ENCODE peak calls at places on chromosomes 4 and X, in seven cellular contexts. D is mesendoderm, T is trophoblast cell, V is neuronal stem cell, W is H9, S is mesenchymal stem cell, G is IMR-90. F is an unnamed sample.

GRCh38 chr4:82758701-82759685 is 39.6 kb downstream of the SCD5 start:
- DNase-seq in D (no peak), T (no peak), V (no peak), W (no peak), S (no peak), G (no peak), F (no peak)

GRCh38 chr4:111228874-111229273 is 606.0 kb upstream of the PITX2 start:
- DNase-seq in D (no peak), T (no peak), V (no peak), W (no peak), S (peak; percentile 16), G (peak; percentile 75), F (no peak)

GRCh38 chr4:153153339-153153851 is 50.8 kb upstream of the TRIM2 start:
- DNase-seq in D (peak; percentile 90), T (no peak), V (no peak), W (peak; percentile 75), S (peak; percentile 56), G (peak; percentile 7), F (peak; percentile 77)

GRCh38 chr4:151951727-151952078 is 190.9 kb upstream of the GATB start:
- DNase-seq in D (no peak), T (no peak), V (no peak), W (no peak), S (no peak), G (no peak), F (no peak)

GRCh38 chrX:38233891-38234807 is 13.5 kb upstream of the SRPX start:
- DNase-seq in D (peak; percentile 76), T (peak; percentile 40), V (no peak), W (no peak), S (peak; percentile 67), G (peak; percentile 73), F (no peak)

GRCh38 chrX:38929966-38930421 is 128.7 kb downstream of the MID1IP1 start:
- DNase-seq in D (no peak), T (no peak), V (no peak), W (no peak), S (peak; percentile 60), G (peak; percentile 87), F (no peak)

GRCh38 chr4:185874516-185875230 is 62.7 kb upstream of the SORBS2 start:
- DNase-seq in D (no peak), T (no peak), V (no peak), W (no peak), S (peak; percentile 64), G (peak; percentile 81), F (no peak)

GRCh38 chr4:155514628-155515027 is 137.9 kb upstream of the MAP9 start:
- DNase-seq in D (no peak), T (no peak), V (no peak), W (no peak), S (no peak), G (no peak), F (no peak)

GRCh38 chr4:184408021-184408710 is 66.2 kb downstream of the IRF2 start:
- DNase-seq in D (no peak), T (no peak), V (no peak), W (no peak), S (peak; percentile 50), G (peak; percentile 92), F (no peak)

GRCh38 chr4:78599931-78600375 is 48.4 kb downstream of the ANXA3 start:
- DNase-seq in D (no peak), T (no peak), V (no peak), W (no peak), S (no peak), G (no peak), F (no peak)

GRCh38 chr4:141977433-141977832 is 341.1 kb downstream of the IL15 start:
- DNase-seq in D (no peak), T (no peak), V (no peak), W (no peak), S (no peak), G (no peak), F (no peak)

GRCh38 chrX:23904096-23904495 is 3.6 kb downstream of the APOO start:
- DNase-seq in D (peak; percentile 81), T (no peak), V (no peak), W (peak; percentile 39), S (peak; percentile 48), G (peak; percentile 40), F (no peak)

GRCh38 chr4:2811830-2812599 is 19.1 kb downstream of the SH3BP2 start:
- DNase-seq in D (peak; percentile 76), T (no peak), V (no peak), W (peak; percentile 68), S (peak; percentile 74), G (peak; percentile 65), F (no peak)

GRCh38 chrX:119502727-119503483 is 34.7 kb downstream of the SLC25A5 start:
- DNase-seq in D (no peak), T (no peak), V (no peak), W (peak; percentile 32), S (peak; percentile 14), G (peak; percentile 38), F (no peak)

GRCh38 chr4:76689079-76689817 is 208.7 kb downstream of the SOWAHB start:
- DNase-seq in D (peak; percentile 84), T (peak; percentile 43), V (peak; percentile 63), W (peak; percentile 82), S (peak; percentile 47), G (peak; percentile 28), F (peak; percentile 78)

GRCh38 chr4:104531390-104531789 is 36.7 kb upstream of the CXXC4 start:
- DNase-seq in D (peak; percentile 3), T (no peak), V (no peak), W (no peak), S (peak; percentile 12), G (no peak), F (no peak)

GRCh38 chr4:156169011-156169410 is 215.3 kb upstream of the CTSO start:
- DNase-seq in D (peak; percentile 83), T (peak; percentile 97), V (peak; percentile 41), W (peak; percentile 40), S (peak; percentile 68), G (peak; percentile 95), F (peak; percentile 46)

GRCh38 chr4:126738527-126738923 is 894.2 kb upstream of the INTU start:
- DNase-seq in D (no peak), T (no peak), V (no peak), W (no peak), S (no peak), G (no peak), F (no peak)

GRCh38 chrX:153926863-153927685 is 1.0 kb upstream of the ARHGAP4 start:
- DNase-seq in D (no peak), T (no peak), V (no peak), W (peak; percentile 61), S (peak; percentile 55), G (peak; percentile 10), F (no peak)

GRCh38 chrX:30577362-30577961 is at the start of gene TASL:
- DNase-seq in D (no peak), T (no peak), V (no peak), W (no peak), S (no peak), G (no peak), F (no peak)

GRCh38 chr4:186920486-186920885 is 196.8 kb upstream of the FAT1 start:
- DNase-seq in D (no peak), T (no peak), V (no peak), W (no peak), S (peak; percentile 69), G (peak; percentile 80), F (no peak)

GRCh38 chr4:185265942-185266341 is 56.5 kb downstream of the SNX25 start:
- DNase-seq in D (peak; percentile 86), T (no peak), V (no peak), W (no peak), S (peak; percentile 74), G (peak; percentile 82), F (no peak)

GRCh38 chr4:102440498-102440897 is 60.7 kb upstream of the NFKB1 start:
- DNase-seq in D (no peak), T (no peak), V (no peak), W (no peak), S (no peak), G (no peak), F (no peak)

GRCh38 chr4:183146478-183146877 is 47.4 kb downstream of the WWC2 start:
- DNase-seq in D (no peak), T (no peak), V (no peak), W (no peak), S (no peak), G (no peak), F (no peak)

GRCh38 chrX:20412871-20413486 is 146.3 kb upstream of the RPS6KA3 start:
- DNase-seq in D (no peak), T (no peak), V (no peak), W (no peak), S (no peak), G (no peak), F (no peak)

GRCh38 chrX:153445106-153445855 is 575 bp downstream of the TREX2 start:
- DNase-seq in D (no peak), T (no peak), V (no peak), W (no peak), S (no peak), G (no peak), F (no peak)

GRCh38 chr4:152586668-152587067 is 50.8 kb upstream of the FBXW7 start:
- DNase-seq in D (no peak), T (no peak), V (no peak), W (no peak), S (no peak), G (no peak), F (no peak)

DNA sequence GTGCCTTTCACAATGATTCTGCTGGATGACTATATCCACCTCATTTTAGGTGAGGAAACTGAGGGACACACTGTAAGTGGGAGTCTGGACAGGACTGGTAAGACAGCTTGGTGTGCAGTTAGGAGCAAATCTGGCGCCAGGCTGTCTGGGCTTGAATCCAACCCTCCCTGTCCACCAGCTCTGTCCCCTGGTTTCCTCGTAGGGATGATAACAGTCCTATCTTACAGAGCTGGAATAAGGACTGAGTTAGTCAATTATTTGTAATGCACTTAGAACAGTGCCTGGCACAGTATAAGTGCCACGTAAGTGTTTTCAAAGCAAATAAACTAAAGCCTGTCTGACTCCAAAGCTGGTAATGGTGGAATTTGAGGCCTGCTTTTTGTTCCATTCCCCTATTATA is 101.9 kb downstream of the UCHL1 start:
- DNase-seq in D (no peak), T (no peak), V (no peak), W (no peak), S (peak; percentile 24), G (no peak), F (no peak)
- H4K8ac ChIP-seq in D (no peak overlapping the region), T (no peak overlapping the region), V (no peak overlapping the region), W (no peak overlapping the region), S (no peak overlapping the region), G (no peak overlapping the region), F (no peak overlapping the region)

DNA sequence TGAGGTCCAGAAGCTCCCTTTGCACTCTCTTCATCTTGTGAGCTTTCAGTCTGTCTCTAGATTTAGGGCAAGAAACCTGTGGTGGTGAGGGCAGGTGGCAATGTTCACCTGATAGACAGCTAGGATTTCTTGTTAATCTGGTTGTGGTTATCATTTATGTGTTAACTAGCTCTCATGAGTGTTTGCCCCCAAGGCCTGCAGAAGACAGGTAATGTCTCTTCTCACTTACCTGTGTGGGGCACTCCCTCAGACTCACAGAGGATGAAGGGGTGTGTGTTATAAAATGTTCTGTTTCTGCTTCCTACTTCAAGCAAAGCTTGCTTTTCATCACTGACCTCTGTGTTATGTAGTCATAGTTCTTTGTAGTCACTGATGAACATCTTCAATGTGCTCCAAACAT is 17.8 kb downstream of the EGF start:
- DNase-seq in D (no peak), T (no peak), V (no peak), W (no peak), S (no peak), G (no peak), F (no peak)
- H4K8ac ChIP-seq in D (peak overlapping the region; percentile 57), T (no peak overlapping the region), V (no peak overlapping the region), W (no peak overlapping the region), S (no peak overlapping the region), G (no peak overlapping the region), F (no peak overlapping the region)

GRCh38 chr4:768995-769394 is 56.9 kb downstream of the CPLX1 start:
- DNase-seq in D (no peak), T (no peak), V (no peak), W (no peak), S (no peak), G (no peak), F (no peak)
- H4K8ac ChIP-seq in D (no peak overlapping the region), T (no peak overlapping the region), V (peak overlapping the region; percentile 70), W (no peak overlapping the region), S (no peak overlapping the region), G (no peak overlapping the region), F (no peak overlapping the region)

GRCh38 chr4:45063701-45064100 is 337.3 kb upstream of the GNPDA2 start:
- DNase-seq in D (peak; percentile 61), T (no peak), V (no peak), W (no peak), S (peak; percentile 20), G (no peak), F (no peak)
- H4K8ac ChIP-seq in D (no peak overlapping the region), T (no peak overlapping the region), V (no peak overlapping the region), W (no peak overlapping the region), S (no peak overlapping the region), G (no peak overlapping the region), F (no peak overlapping the region)